ENCODE peak calls at places on chromosomes 7 and 10, in seven cellular contexts. H, L, I, U, M, T and F are unnamed samples. For H3K4me1, the result is how much of the 10 kb centered on the place peaks cover.

GRCh38 chr10:29257106-29257783 is 31.6 kb upstream of the LYZL1 start:
- DNase-seq in H (peak), L (peak), I (peak), U (no peak), M (no peak), T (no peak), F (no peak)

GRCh38 chr7:102890971-102891692 is 21.7 kb upstream of the LRRC17 start:
- DNase-seq in H (no peak), L (no peak), I (no peak), U (no peak), M (no peak), T (no peak), F (no peak)

GRCh38 chr10:79379512-79380124 is 32.3 kb downstream of the PPIF start:
- DNase-seq in H (no peak), L (no peak), I (no peak), U (no peak), M (no peak), T (no peak), F (no peak)

GRCh38 chr7:101728888-101729883 is 88.2 kb upstream of the CUX1 start:
- DNase-seq in H (peak), L (no peak), I (peak), U (no peak), M (no peak), T (no peak), F (peak)

GRCh38 chr10:77925410-77925794 is 1.2 kb downstream of the DLG5 start:
- DNase-seq in H (peak), L (peak), I (no peak), U (no peak), M (no peak), T (no peak), F (peak)

GRCh38 chr7:15750741-15751140 is 64.3 kb upstream of the MEOX2 start:
- DNase-seq in H (no peak), L (no peak), I (no peak), U (no peak), M (no peak), T (no peak), F (no peak)

GRCh38 chr7:50739744-50740455 is 42.8 kb downstream of the GRB10 start:
- DNase-seq in H (no peak), L (peak), I (no peak), U (no peak), M (no peak), T (no peak), F (no peak)

GRCh38 chr10:6089334-6090219 is 743 bp downstream of the RBM17 start:
- DNase-seq in H (no peak), L (peak), I (peak), U (no peak), M (peak), T (peak), F (peak)

GRCh38 chr10:34219860-34220518 is 595.1 kb downstream of the PARD3 start:
- DNase-seq in H (no peak), L (no peak), I (no peak), U (no peak), M (no peak), T (no peak), F (peak)

GRCh38 chr7:93987297-93987696 is 16.9 kb downstream of the BET1 start:
- DNase-seq in H (no peak), L (no peak), I (no peak), U (no peak), M (no peak), T (no peak), F (no peak)

GRCh38 chr10:58152698-58153263 is 114.9 kb downstream of the IPMK start:
- DNase-seq in H (peak), L (peak), I (no peak), U (no peak), M (peak), T (peak), F (peak)

GRCh38 chr10:5446390-5446926 is 34.1 kb downstream of the NET1 start:
- DNase-seq in H (peak), L (peak), I (peak), U (peak), M (peak), T (peak), F (peak)

GRCh38 chr7:1458676-1459511 is at the start of gene MICALL2:
- DNase-seq in H (peak), L (peak), I (peak), U (peak), M (no peak), T (peak), F (peak)

GRCh38 chr10:71247804-71248203 is 35.4 kb downstream of the UNC5B start:
- DNase-seq in H (no peak), L (no peak), I (no peak), U (no peak), M (no peak), T (no peak), F (no peak)

GRCh38 chr10:71245420-71246325 is 33.3 kb downstream of the UNC5B start:
- DNase-seq in H (no peak), L (no peak), I (no peak), U (no peak), M (no peak), T (no peak), F (no peak)

GRCh38 chr10:71244638-71245419 is 32.5 kb downstream of the UNC5B start:
- DNase-seq in H (peak), L (no peak), I (no peak), U (no peak), M (no peak), T (peak), F (no peak)

GRCh38 chr10:71246591-71247143 is 34.3 kb downstream of the UNC5B start:
- DNase-seq in H (no peak), L (no peak), I (no peak), U (no peak), M (no peak), T (no peak), F (no peak)

DNA sequence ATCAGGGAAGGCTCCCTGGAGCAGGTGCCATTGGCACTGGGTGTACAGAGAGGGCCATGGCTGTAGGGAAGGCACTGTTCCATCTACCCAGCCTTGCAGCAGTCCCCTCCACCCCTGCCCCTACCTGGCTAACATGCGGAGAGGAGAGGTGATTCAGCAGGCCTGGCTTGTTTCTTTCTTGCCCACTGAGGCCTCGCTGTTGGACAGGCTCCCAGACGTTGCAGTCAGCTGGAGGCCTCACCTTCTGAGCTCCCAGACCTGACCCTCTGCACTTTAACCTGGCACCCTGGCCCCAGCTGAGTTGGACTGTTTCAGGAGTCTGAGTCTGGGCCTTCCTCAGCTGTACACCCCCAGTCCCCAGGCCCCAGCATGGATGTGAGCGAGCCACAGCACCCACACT is 34.9 kb downstream of the UNC5B start:
- DNase-seq in H (no peak), L (no peak), I (no peak), U (no peak), M (no peak), T (peak), F (no peak)
- H3K4me1 ChIP-seq in H (under half), L (under half), I (under half), U (under half), M (under half), T (under half), F (under half)

GRCh38 chr10:52965938-52966401 is 193.4 kb upstream of the MBL2 start:
- DNase-seq in H (no peak), L (peak), I (no peak), U (no peak), M (peak), T (no peak), F (no peak)
- H3K27ac ChIP-seq in H (no peak), L (peak), I (no peak), U (no peak), M (no peak), T (no peak), F (no peak)

DNA sequence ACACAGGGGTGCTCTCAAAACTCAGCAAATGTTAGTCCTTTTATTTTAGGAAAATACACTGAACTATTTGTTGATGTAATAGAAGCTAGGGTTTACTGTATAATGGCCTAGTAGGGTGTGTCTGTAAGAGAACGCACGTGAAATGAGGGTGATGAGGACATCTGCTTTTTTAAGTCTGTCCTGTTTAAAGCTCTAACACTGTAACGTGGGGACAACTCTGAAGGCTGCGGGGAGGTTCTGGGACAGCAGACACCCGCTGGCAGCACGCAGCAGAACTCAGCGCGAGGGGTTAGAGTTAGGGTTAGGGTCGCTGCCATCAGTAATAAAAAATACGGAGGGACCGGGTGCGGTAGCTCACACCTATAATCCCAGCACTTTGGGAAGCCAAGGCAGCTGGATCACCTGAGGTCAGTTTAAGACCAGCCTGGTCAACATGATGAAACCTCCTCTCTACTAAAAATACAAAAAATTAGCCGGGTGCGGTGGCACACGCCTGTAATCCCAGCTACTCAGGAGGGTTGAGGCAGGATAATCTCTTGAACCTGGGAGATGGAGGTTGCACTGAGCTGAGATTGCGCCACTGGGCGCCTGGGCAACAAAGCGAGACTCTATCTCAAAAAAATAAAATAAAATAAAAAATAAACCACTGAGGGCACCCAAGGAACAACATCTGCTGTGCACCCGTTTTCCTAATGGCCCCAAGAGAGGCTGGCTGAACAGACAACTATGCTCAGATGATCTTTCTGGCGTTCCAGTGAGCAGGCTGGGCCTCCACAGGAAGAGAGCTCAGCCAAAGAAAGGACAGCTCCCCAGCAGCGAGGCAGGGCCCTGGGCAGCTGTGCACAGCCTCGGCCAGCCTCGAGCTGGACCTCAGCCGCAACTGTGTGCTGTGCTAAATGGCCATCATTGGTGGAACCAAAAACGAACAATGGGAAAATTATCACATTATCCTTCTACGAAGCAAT is 97.8 kb downstream of the CTBP2 start:
- DNase-seq in H (no peak), L (no peak), I (no peak), U (no peak), M (no peak), T (no peak), F (no peak)
- H3K4me1 ChIP-seq in H (under half), L (under half), I (under half), U (half or more), M (under half), T (under half), F (under half)

GRCh38 chr7:99363286-99363685 is 11.2 kb upstream of the ARPC1B start:
- DNase-seq in H (peak), L (no peak), I (no peak), U (no peak), M (no peak), T (no peak), F (no peak)
- H3K27ac ChIP-seq in H (peak), L (no peak), I (no peak), U (no peak), M (no peak), T (no peak), F (no peak)